ENCODE peak calls at places on chromosomes 7 and 10, in nine cellular contexts. G is SK-N-SH, R is GM12891, L is GM12878, V is spleen, W is GM23338, Z is HCT116, J is sigmoid colon, D is Panc1. F is an unnamed sample.

GRCh38 chr7:23026164-23026563 is 12.2 kb upstream of the HYCC1 start:
- DNase-seq in G (no peak), R (no peak), L (no peak), V (no peak), W (no peak), Z (no peak), J (no peak), D (no peak), F (no peak)

GRCh38 chr10:89373916-89374711 is 3.7 kb upstream of the IFIT1B start:
- DNase-seq in G (peak; percentile 41), R (no peak), L (no peak), V (no peak), W (no peak), Z (no peak), J (peak; percentile 95), D (peak; percentile 78), F (peak; percentile 81)

GRCh38 chr10:30988831-30989458 is 42.7 kb downstream of the ZNF438 start:
- DNase-seq in G (no peak), R (no peak), L (no peak), V (no peak), W (no peak), Z (no peak), J (no peak), D (no peak), F (no peak)

GRCh38 chr10:35685402-35685801 is 43.3 kb upstream of the FZD8 start:
- DNase-seq in G (no peak), R (no peak), L (no peak), V (no peak), W (no peak), Z (no peak), J (no peak), D (no peak), F (no peak)

GRCh38 chr7:40775877-40776276 is 641.1 kb downstream of the SUGCT start:
- DNase-seq in G (no peak), R (no peak), L (no peak), V (no peak), W (no peak), Z (no peak), J (no peak), D (no peak), F (no peak)

GRCh38 chr7:26459794-26460193 is 168.1 kb downstream of the SNX10 start:
- DNase-seq in G (no peak), R (no peak), L (no peak), V (no peak), W (no peak), Z (no peak), J (no peak), D (no peak), F (no peak)

GRCh38 chr7:90625562-90625961 is 29.4 kb downstream of the CDK14 start:
- DNase-seq in G (peak; percentile 49), R (no peak), L (no peak), V (no peak), W (peak; percentile 80), Z (no peak), J (peak; percentile 87), D (no peak), F (peak; percentile 11)

GRCh38 chr7:55593515-55594318 is 21.4 kb upstream of the VOPP1 start:
- DNase-seq in G (peak; percentile 80), R (no peak), L (no peak), V (peak; percentile 91), W (peak; percentile 87), Z (peak; percentile 54), J (no peak), D (peak; percentile 69), F (peak; percentile 82)

DNA sequence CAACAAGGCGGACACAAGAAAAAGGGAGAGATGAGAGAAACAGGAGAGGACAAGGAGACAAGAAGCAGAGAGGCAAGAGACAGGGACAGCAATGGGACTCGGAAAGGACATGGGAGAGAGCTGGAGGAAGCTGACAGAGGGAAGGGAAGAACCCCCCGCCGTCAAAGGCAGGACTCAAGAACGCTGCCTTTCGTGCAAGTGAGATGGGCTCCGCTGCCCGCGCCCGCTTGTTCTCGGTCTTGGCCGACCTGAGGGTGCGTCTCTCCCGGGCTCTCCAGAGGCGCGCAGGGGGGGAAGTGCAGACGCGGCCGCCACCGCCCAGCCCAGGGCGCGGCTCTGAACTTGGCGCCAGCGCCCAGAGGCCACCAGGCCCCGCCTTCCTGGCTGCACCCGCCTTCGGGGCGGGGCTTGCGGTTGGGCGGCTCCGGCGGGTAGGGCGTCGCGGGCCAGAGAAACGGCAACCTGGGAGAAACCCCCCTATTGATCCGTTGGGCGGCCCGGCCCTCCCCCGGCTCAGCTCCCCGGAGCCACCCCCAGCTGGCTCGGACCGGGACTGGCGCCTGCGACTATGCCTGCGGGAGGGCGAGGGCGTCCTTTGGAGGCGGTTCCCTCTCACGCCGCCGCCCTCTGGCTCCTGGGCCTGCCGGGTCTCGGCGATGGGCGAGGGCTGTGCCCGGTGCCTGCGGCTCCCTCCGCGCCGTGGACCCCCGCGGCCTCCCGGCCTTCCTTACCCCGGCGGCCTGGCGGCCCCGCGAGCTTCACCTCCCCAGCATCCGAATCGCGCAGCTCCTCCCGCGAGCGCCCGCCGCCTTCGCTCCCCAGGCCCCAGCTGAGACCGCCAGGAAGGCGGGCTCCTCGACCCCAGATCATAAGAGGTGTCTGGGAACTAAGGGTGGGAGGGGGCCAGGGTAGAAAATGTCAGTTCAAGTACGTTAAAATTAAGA is 2.2 kb upstream of the ANTXRL start:
- DNase-seq in G (peak; percentile 95), R (peak; percentile 77), L (no peak), V (peak; percentile 97), W (peak; percentile 76), Z (peak; percentile 26), J (peak; percentile 91), D (no peak), F (peak; percentile 93)
- TF ChIP-seq POLR2AphosphoS5 in G (peak; percentile 26), R (no peak), L (no peak), V (peak; percentile 80), W (peak; percentile 58), Z (peak; percentile 74), J (peak; percentile 57), D (peak; percentile 78), F (peak; percentile 44)

GRCh38 chr10:112385143-112385695 is 11.3 kb downstream of the ACSL5 start:
- DNase-seq in G (no peak), R (no peak), L (no peak), V (no peak), W (no peak), Z (no peak), J (no peak), D (no peak), F (no peak)
- TF ChIP-seq POLR2AphosphoS5 in G (no peak), R (no peak), L (no peak), V (no peak), W (no peak), Z (no peak), J (no peak), D (no peak), F (no peak)

DNA sequence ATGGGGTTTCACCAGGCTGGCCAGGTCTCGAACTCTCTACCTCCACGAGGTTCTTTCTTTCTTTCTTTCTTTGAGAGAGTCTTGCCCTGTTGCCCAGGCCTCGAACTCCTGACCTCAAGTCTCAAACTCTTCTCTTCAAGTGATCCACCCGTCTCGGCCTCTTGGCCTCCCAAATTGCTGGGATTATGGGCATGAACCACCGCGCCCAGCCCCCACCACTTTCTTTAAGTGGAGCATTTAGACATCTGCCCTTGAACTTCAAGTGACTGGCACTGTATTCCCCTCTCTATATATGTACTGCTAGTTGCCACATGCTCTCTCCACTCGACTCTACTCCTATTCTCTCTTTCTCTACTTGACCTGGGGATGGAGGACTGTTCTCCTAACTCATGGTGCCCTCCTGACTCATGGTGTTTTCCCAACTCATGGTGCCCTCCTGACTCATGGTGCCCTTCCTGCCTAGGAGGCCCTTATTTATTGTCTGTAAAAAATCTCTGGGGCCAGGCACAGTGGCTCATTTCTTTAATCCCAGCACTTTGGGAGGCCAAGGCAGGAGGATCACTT is 19.3 kb upstream of the ACHE start:
- DNase-seq in G (no peak), R (no peak), L (no peak), V (peak; percentile 27), W (no peak), Z (no peak), J (no peak), D (no peak), F (no peak)
- TF ChIP-seq POLR2AphosphoS5 in G (no peak), R (no peak), L (no peak), V (no peak), W (no peak), Z (no peak), J (no peak), D (no peak), F (no peak)

DNA sequence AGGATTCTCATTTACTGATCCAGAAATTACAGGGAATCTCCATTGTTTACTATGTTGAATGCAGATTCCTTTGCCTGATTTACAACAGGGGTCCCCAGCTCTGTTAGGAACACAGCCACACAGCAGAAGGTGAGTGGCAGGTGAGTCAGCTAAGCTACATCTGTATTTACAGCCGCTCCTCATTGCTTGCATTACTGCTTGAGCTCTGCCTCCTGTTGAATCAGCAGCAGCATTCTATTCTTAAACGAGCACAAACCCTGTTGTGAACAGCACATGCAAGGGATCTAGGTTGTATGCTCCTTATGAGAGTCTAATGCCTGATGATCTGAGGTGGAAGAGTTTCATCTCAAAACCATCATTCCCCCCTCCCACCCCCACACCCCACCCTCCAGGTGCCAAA is 23.3 kb upstream of the CELF2 start:
- DNase-seq in G (no peak), R (no peak), L (no peak), V (no peak), W (no peak), Z (no peak), J (no peak), D (no peak), F (no peak)
- TF ChIP-seq POLR2AphosphoS5 in G (no peak), R (no peak), L (no peak), V (no peak), W (no peak), Z (no peak), J (no peak), D (no peak), F (no peak)

F was measured in transverse colon.